ENCODE peak calls at places on chromosomes 12 and 14, in nine cellular contexts. N, K, Z, V, J, G, W, A and M are unnamed samples.

GRCh38 chr14:49193365-49194050 is 392.7 kb downstream of the RPS29 start:
- DNase-seq in N (peak; percentile 30), K (no peak), Z (no peak), V (no peak), J (peak; percentile 6), G (no peak), W (no peak), A (no peak), M (no peak)

GRCh38 chr12:50400104-50400637 is 514 bp upstream of the LARP4 start:
- DNase-seq in N (no peak), K (no peak), Z (no peak), V (no peak), J (peak; percentile 49), G (peak; percentile 29), W (no peak), A (no peak), M (no peak)

GRCh38 chr14:71467419-71467818 is 464.8 kb upstream of the RGS6 start:
- DNase-seq in N (no peak), K (no peak), Z (no peak), V (no peak), J (no peak), G (no peak), W (no peak), A (no peak), M (no peak)

GRCh38 chr14:30521899-30522736 is 36.8 kb upstream of the G2E3 start:
- DNase-seq in N (peak; percentile 9), K (peak; percentile 14), Z (peak; percentile 42), V (peak; percentile 57), J (peak; percentile 8), G (peak; percentile 20), W (peak; percentile 54), A (peak; percentile 76), M (peak; percentile 18)

GRCh38 chr14:100187247-100187833 is 27.9 kb upstream of the DEGS2 start:
- DNase-seq in N (no peak), K (no peak), Z (no peak), V (no peak), J (no peak), G (no peak), W (no peak), A (no peak), M (no peak)

GRCh38 chr12:47032644-47033043 is 46.8 kb upstream of the PCED1B start:
- DNase-seq in N (no peak), K (no peak), Z (peak; percentile 85), V (peak; percentile 23), J (peak; percentile 3), G (peak; percentile 14), W (peak; percentile 36), A (peak; percentile 69), M (no peak)

GRCh38 chr14:65439117-65439516 is 26.6 kb downstream of the FUT8 start:
- DNase-seq in N (no peak), K (no peak), Z (no peak), V (no peak), J (no peak), G (no peak), W (no peak), A (no peak), M (no peak)

GRCh38 chr12:130049666-130050065 is 112.6 kb upstream of the FZD10 start:
- DNase-seq in N (no peak), K (no peak), Z (peak; percentile 18), V (no peak), J (no peak), G (no peak), W (no peak), A (no peak), M (no peak)

GRCh38 chr12:107513184-107513583 is 172.4 kb upstream of the PWP1 start:
- DNase-seq in N (no peak), K (no peak), Z (no peak), V (no peak), J (no peak), G (no peak), W (no peak), A (no peak), M (no peak)

GRCh38 chr14:81450100-81450531 is 50.0 kb upstream of the STON2 start:
- DNase-seq in N (no peak), K (no peak), Z (no peak), V (no peak), J (no peak), G (no peak), W (no peak), A (peak; percentile 52), M (no peak)

GRCh38 chr14:90558983-90559590 is 162.3 kb downstream of the CALM1 start:
- DNase-seq in N (no peak), K (no peak), Z (no peak), V (no peak), J (no peak), G (no peak), W (no peak), A (no peak), M (no peak)

GRCh38 chr14:90561031-90561430 is 164.2 kb downstream of the CALM1 start:
- DNase-seq in N (no peak), K (no peak), Z (no peak), V (no peak), J (no peak), G (no peak), W (no peak), A (peak; percentile 37), M (no peak)

GRCh38 chr14:90561920-90562319 is 165.1 kb downstream of the CALM1 start:
- DNase-seq in N (no peak), K (no peak), Z (no peak), V (no peak), J (no peak), G (no peak), W (no peak), A (no peak), M (no peak)

GRCh38 chr14:90559811-90560492 is 163.1 kb downstream of the CALM1 start:
- DNase-seq in N (no peak), K (no peak), Z (no peak), V (no peak), J (no peak), G (no peak), W (no peak), A (no peak), M (no peak)

GRCh38 chr14:90560529-90560928 is 163.7 kb downstream of the CALM1 start:
- DNase-seq in N (no peak), K (no peak), Z (no peak), V (no peak), J (no peak), G (no peak), W (no peak), A (no peak), M (no peak)
- TF ChIP-seq REST in N (no peak), K (no peak), Z (no peak), V (no peak), J (no peak), G (no peak), W (no peak), A (no peak), M (no peak)

GRCh38 chr14:73428354-73428824 is 30.0 kb downstream of the NUMB start:
- DNase-seq in N (no peak), K (no peak), Z (peak; percentile 76), V (peak; percentile 72), J (no peak), G (no peak), W (no peak), A (no peak), M (no peak)
- TF ChIP-seq REST in N (no peak), K (no peak), Z (no peak), V (no peak), J (no peak), G (no peak), W (no peak), A (no peak), M (no peak)

GRCh38 chr12:119024226-119024810 is 43.0 kb downstream of the SRRM4 start:
- DNase-seq in N (no peak), K (no peak), Z (no peak), V (no peak), J (peak; percentile 13), G (no peak), W (no peak), A (no peak), M (no peak)

GRCh38 chr12:119016715-119017114 is 35.4 kb downstream of the SRRM4 start:
- DNase-seq in N (no peak), K (no peak), Z (no peak), V (no peak), J (no peak), G (no peak), W (no peak), A (no peak), M (no peak)

GRCh38 chr12:119025786-119026185 is 44.4 kb downstream of the SRRM4 start:
- DNase-seq in N (no peak), K (no peak), Z (no peak), V (no peak), J (no peak), G (no peak), W (no peak), A (no peak), M (no peak)

DNA sequence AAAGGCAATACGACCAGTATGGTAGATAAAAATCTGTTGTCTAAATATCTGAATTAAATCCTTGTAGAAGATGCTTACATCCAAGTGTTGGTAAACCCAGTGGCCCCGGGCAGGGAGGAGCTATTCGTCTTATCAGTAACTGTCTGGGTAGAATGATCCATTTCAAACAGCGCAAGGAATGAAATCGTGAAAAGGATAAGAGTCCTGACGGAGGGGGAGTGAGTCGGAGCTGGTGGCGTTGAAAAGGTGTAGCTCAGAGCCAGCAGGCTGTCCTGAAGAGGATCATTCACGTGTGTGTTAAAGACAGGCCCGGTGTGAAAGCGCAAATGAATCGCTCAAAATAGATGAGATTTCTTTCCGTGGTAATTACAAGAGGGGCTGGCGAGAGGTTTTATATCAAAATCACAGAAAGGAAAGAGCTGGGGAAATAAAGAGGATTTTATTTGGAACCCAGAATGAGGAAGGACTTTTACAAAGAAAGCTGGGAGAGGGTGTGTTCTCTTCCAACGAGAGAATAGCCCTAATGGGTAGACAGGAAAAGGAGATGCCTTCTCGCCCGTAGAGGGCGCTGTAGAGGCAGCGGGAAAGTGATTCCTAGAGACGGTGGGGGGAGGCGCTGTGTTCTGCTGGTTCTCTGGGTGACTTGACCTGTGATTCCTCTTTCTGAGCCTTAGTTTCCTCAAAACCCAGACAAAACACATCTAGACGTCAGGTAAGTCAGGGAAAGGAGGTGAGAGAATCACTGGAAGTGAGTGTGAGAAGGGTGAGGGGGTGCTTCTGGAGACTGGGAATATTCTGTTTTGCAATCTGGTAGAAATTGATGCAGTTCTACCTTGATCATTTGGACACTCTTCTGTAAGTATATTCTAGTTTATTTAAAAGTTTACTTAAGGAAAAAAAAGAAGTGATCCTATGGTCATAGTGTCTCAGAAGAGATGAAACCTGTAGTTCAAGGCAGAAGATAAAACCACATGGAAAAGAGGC is 39.3 kb downstream of the SRRM4 start:
- DNase-seq in N (no peak), K (no peak), Z (peak; percentile 48), V (peak; percentile 36), J (peak; percentile 26), G (peak; percentile 73), W (peak; percentile 36), A (peak; percentile 97), M (no peak)
- TF ChIP-seq REST in N (no peak), K (no peak), Z (no peak), V (no peak), J (no peak), G (no peak), W (no peak), A (no peak), M (no peak)

GRCh38 chr12:55830601-55831406 is 1.4 kb upstream of the DNAJC14 start:
- DNase-seq in N (no peak), K (peak; percentile 36), Z (peak; percentile 48), V (peak; percentile 45), J (peak; percentile 88), G (peak; percentile 76), W (no peak), A (peak; percentile 72), M (no peak)
- TF ChIP-seq REST in N (no peak), K (no peak), Z (no peak), V (no peak), J (no peak), G (no peak), W (no peak), A (no peak), M (no peak)